ENCODE peak calls at places on chromosomes 11 and 22, in five cellular contexts. A is KG1; I is activated CD8-positive, alpha-beta T cell treated with anti-CD3 and anti-CD28 coated beads for 36 hours; P is fibroblast of mammary gland; V is T-helper 2 cell. D is an unnamed sample.

GRCh38 chr22:42856179-42856864 is 751 bp downstream of the ARFGAP3 start:
- DNase-seq in A (no peak), I (peak; percentile 69), P (peak; percentile 39), V (peak; percentile 61), D (peak; percentile 87)

GRCh38 chr22:32281092-32281491 is 25.9 kb upstream of the SLC5A4 start:
- DNase-seq in A (no peak), I (no peak), P (peak; percentile 59), V (no peak), D (no peak)

GRCh38 chr11:78798567-78799170 is 224.0 kb upstream of the NARS2 start:
- DNase-seq in A (peak; percentile 25), I (peak; percentile 59), P (peak; percentile 81), V (no peak), D (peak; percentile 71)

GRCh38 chr11:112902411-112903011 is 58.7 kb upstream of the NCAM1 start:
- DNase-seq in A (no peak), I (no peak), P (no peak), V (no peak), D (no peak)

GRCh38 chr11:45100338-45100737 is 46.1 kb upstream of the PRDM11 start:
- DNase-seq in A (no peak), I (peak; percentile 16), P (peak; percentile 58), V (no peak), D (peak; percentile 56)

GRCh38 chr11:2150206-2150847 is 10.7 kb downstream of the INS start:
- DNase-seq in A (no peak), I (no peak), P (peak; percentile 47), V (no peak), D (no peak)

GRCh38 chr11:111387318-111387863 is 8.3 kb upstream of the POU2AF1 start:
- DNase-seq in A (no peak), I (no peak), P (no peak), V (no peak), D (no peak)

GRCh38 chr22:44668190-44668885 is 33.7 kb upstream of the PRR5 start:
- DNase-seq in A (no peak), I (peak; percentile 29), P (no peak), V (peak; percentile 49), D (peak; percentile 68)

GRCh38 chr11:14336507-14337503 is 22.2 kb downstream of the RRAS2 start:
- DNase-seq in A (no peak), I (peak; percentile 42), P (peak; percentile 98), V (no peak), D (no peak)

GRCh38 chr11:85595285-85595884 is 31.8 kb downstream of the DLG2 start:
- DNase-seq in A (peak; percentile 43), I (no peak), P (peak; percentile 68), V (no peak), D (no peak)

GRCh38 chr11:22244986-22245592 is 52.2 kb downstream of the ANO5 start:
- DNase-seq in A (no peak), I (peak; percentile 22), P (peak; percentile 45), V (no peak), D (no peak)

GRCh38 chr11:2991477-2992233 is 474 bp downstream of the NAP1L4 start:
- DNase-seq in A (peak; percentile 28), I (peak; percentile 59), P (peak; percentile 34), V (no peak), D (peak; percentile 83)

GRCh38 chr11:73192272-73192671 is 25.8 kb upstream of the P2RY2 start:
- DNase-seq in A (no peak), I (peak; percentile 25), P (no peak), V (no peak), D (peak; percentile 80)

GRCh38 chr11:34977039-34977906 is 60.9 kb downstream of the PDHX start:
- DNase-seq in A (no peak), I (no peak), P (peak; percentile 83), V (no peak), D (no peak)

GRCh38 chr22:24450600-24450999 is 23.2 kb downstream of the ADORA2A start:
- DNase-seq in A (no peak), I (no peak), P (no peak), V (no peak), D (peak; percentile 27)

GRCh38 chr11:70397336-70397982 is 870 bp upstream of the CTTN start:
- DNase-seq in A (peak; percentile 69), I (peak; percentile 20), P (no peak), V (no peak), D (no peak)

GRCh38 chr11:105202844-105203548 is 63.4 kb upstream of the CARD18 start:
- DNase-seq in A (peak; percentile 30), I (peak; percentile 40), P (peak; percentile 20), V (no peak), D (no peak)

GRCh38 chr11:134242376-134242775 is 10.8 kb downstream of the THYN1 start:
- DNase-seq in A (no peak), I (no peak), P (no peak), V (no peak), D (no peak)

GRCh38 chr11:7353100-7353499 is 101.4 kb downstream of the SYT9 start:
- DNase-seq in A (peak; percentile 32), I (peak; percentile 33), P (peak; percentile 24), V (no peak), D (no peak)